ENCODE peak calls at places on chromosome 11, in five cellular contexts. L is thoracic aorta; E is GM04503; X is stimulated activated CD4-positive, alpha-beta T cell treated with anti-CD3 and anti-CD28 coated beads, Interleukin-2, amount 100 ng/mL, for 48 hours; V is tibial artery. N is an unnamed sample.
A peak's percentile ranks its signal among the peaks of the same experiment; 100 is the strongest.

GRCh38 chr11:114159320-114159719 is 99.8 kb downstream of the ZBTB16 start:
- DNase-seq in L (no peak), E (no peak), X (no peak), V (no peak), N (peak; percentile 75)

GRCh38 chr11:123174196-123175183 is 20.6 kb downstream of the CLMP start:
- DNase-seq in L (no peak), E (peak; percentile 99), X (no peak), V (peak; percentile 80), N (peak; percentile 74)

GRCh38 chr11:66282468-66283455 is 4.8 kb downstream of the CNIH2 start:
- DNase-seq in L (peak; percentile 95), E (peak; percentile 52), X (peak; percentile 99), V (peak; percentile 97), N (peak; percentile 100)

GRCh38 chr11:75771646-75772410 is 3.2 kb downstream of the DGAT2 start:
- DNase-seq in L (peak; percentile 14), E (peak; percentile 51), X (no peak), V (peak; percentile 51), N (peak; percentile 64)

GRCh38 chr11:132177106-132177505 is 806.7 kb downstream of the NTM start:
- DNase-seq in L (no peak), E (no peak), X (no peak), V (no peak), N (no peak)

GRCh38 chr11:86374586-86374985 is at the start of gene CCDC81:
- DNase-seq in L (no peak), E (no peak), X (no peak), V (no peak), N (peak; percentile 67)

GRCh38 chr11:76987203-76987602 is 47.0 kb upstream of the B3GNT6 start:
- DNase-seq in L (no peak), E (no peak), X (no peak), V (no peak), N (no peak)

GRCh38 chr11:783581-784015 is 6.3 kb downstream of the CEND1 start:
- DNase-seq in L (peak; percentile 47), E (peak; percentile 46), X (peak; percentile 36), V (peak; percentile 71), N (peak; percentile 93)

GRCh38 chr11:65060913-65061408 is 2.6 kb upstream of the NAALADL1 start:
- DNase-seq in L (no peak), E (no peak), X (no peak), V (no peak), N (no peak)

GRCh38 chr11:1839204-1839923 is 583 bp downstream of the TNNI2 start:
- DNase-seq in L (no peak), E (no peak), X (no peak), V (no peak), N (no peak)

GRCh38 chr11:46902694-46903093 is 15.7 kb downstream of the LRP4 start:
- DNase-seq in L (no peak), E (no peak), X (no peak), V (no peak), N (no peak)

GRCh38 chr11:844693-845644 is 2.3 kb downstream of the TSPAN4 start:
- DNase-seq in L (peak; percentile 72), E (peak; percentile 72), X (no peak), V (peak; percentile 96), N (peak; percentile 98)

GRCh38 chr11:73152086-73152853 is 10.2 kb upstream of the FCHSD2 start:
- DNase-seq in L (no peak), E (no peak), X (no peak), V (no peak), N (no peak)

GRCh38 chr11:103881518-103882070 is 154.8 kb upstream of the DDI1 start:
- DNase-seq in L (no peak), E (no peak), X (no peak), V (no peak), N (no peak)

GRCh38 chr11:105000797-105001196 is 22.2 kb downstream of the CASP5 start:
- DNase-seq in L (no peak), E (no peak), X (peak; percentile 56), V (no peak), N (no peak)

GRCh38 chr11:69431136-69431535 is 50.3 kb upstream of the LINC01488 start:
- DNase-seq in L (no peak), E (no peak), X (no peak), V (no peak), N (peak; percentile 10)

GRCh38 chr11:87228820-87229219 is 191.1 kb downstream of the TMEM135 start:
- DNase-seq in L (no peak), E (no peak), X (no peak), V (no peak), N (no peak)

GRCh38 chr11:30860970-30861369 is 274.8 kb upstream of the MPPED2 start:
- DNase-seq in L (no peak), E (no peak), X (no peak), V (no peak), N (no peak)

GRCh38 chr11:64649304-64649703 is 58.3 kb downstream of the SLC22A12 start:
- DNase-seq in L (no peak), E (no peak), X (no peak), V (no peak), N (no peak)

GRCh38 chr11:75765116-75765515 is 3.5 kb upstream of the DGAT2 start:
- DNase-seq in L (no peak), E (no peak), X (no peak), V (no peak), N (peak; percentile 54)

GRCh38 chr11:92838655-92839334 is 130.7 kb upstream of the MTNR1B start:
- DNase-seq in L (no peak), E (no peak), X (no peak), V (no peak), N (no peak)

GRCh38 chr11:123581651-123582399 is 72.6 kb downstream of the SCN3B start:
- DNase-seq in L (no peak), E (no peak), X (no peak), V (peak; percentile 7), N (no peak)

GRCh38 chr11:128551641-128552335 is 35.6 kb downstream of the ETS1 start:
- DNase-seq in L (no peak), E (no peak), X (no peak), V (no peak), N (no peak)

GRCh38 chr11:119350302-119350701 is 3.8 kb upstream of the MFRP start:
- DNase-seq in L (no peak), E (no peak), X (no peak), V (no peak), N (peak; percentile 17)

GRCh38 chr11:13685461-13686108 is 17.1 kb downstream of the FAR1 start:
- DNase-seq in L (no peak), E (no peak), X (no peak), V (no peak), N (no peak)

GRCh38 chr11:20013346-20014066 is 146.8 kb downstream of the DBX1 start:
- DNase-seq in L (no peak), E (no peak), X (no peak), V (no peak), N (no peak)

GRCh38 chr11:35525501-35526175 is at the start of gene PAMR1:
- DNase-seq in L (no peak), E (peak; percentile 28), X (no peak), V (peak; percentile 38), N (peak; percentile 85)

GRCh38 chr11:18696638-18697225 is 1.8 kb upstream of the TMEM86A start:
- DNase-seq in L (no peak), E (no peak), X (no peak), V (no peak), N (no peak)

GRCh38 chr11:131418214-131418613 is 47.8 kb downstream of the NTM start:
- DNase-seq in L (no peak), E (no peak), X (no peak), V (no peak), N (no peak)

GRCh38 chr11:26143553-26144308 is 188.2 kb upstream of the ANO3 start:
- DNase-seq in L (no peak), E (no peak), X (no peak), V (no peak), N (no peak)

GRCh38 chr11:19864141-19865120 is 151.8 kb downstream of the NAV2 start:
- DNase-seq in L (no peak), E (no peak), X (no peak), V (no peak), N (no peak)

GRCh38 chr11:209275-210121 is 2.0 kb downstream of the RIC8A start:
- DNase-seq in L (no peak), E (no peak), X (no peak), V (no peak), N (peak; percentile 84)

GRCh38 chr11:76203937-76204336 is 2.4 kb downstream of the WNT11 start:
- DNase-seq in L (no peak), E (no peak), X (no peak), V (no peak), N (no peak)

GRCh38 chr11:10158461-10158860 is 135.6 kb downstream of the SBF2 start:
- DNase-seq in L (no peak), E (no peak), X (no peak), V (no peak), N (no peak)

N was measured in kidney.